ENCODE peak calls at places on chromosomes 13 and 19, in five cellular contexts. N is GM04504, W is NCI-H2171, V is B cell, L is neural crest cell. G is an unnamed sample.

GRCh38 chr19:42497492-42498226 is 30.6 kb downstream of the CEACAM1 start:
- DNase-seq in N (no peak), W (no peak), V (peak), L (no peak), G (peak)

GRCh38 chr19:56942749-56943148 is 102.2 kb upstream of the PEG3 start:
- DNase-seq in N (no peak), W (no peak), V (peak), L (no peak), G (peak)

GRCh38 chr13:107203146-107203847 is 635.4 kb upstream of the ARGLU1 start:
- DNase-seq in N (no peak), W (no peak), V (no peak), L (peak), G (no peak)

GRCh38 chr19:16066611-16067104 is 9.6 kb upstream of the TPM4 start:
- DNase-seq in N (no peak), W (no peak), V (peak), L (no peak), G (no peak)

GRCh38 chr19:14433454-14434156 is 499 bp downstream of the PKN1 start:
- DNase-seq in N (no peak), W (peak), V (peak), L (no peak), G (no peak)

GRCh38 chr13:96772426-96772825 is 221.8 kb downstream of the OXGR1 start:
- DNase-seq in N (no peak), W (no peak), V (no peak), L (no peak), G (no peak)

GRCh38 chr19:10346509-10346908 is 7.1 kb upstream of the ICAM3 start:
- DNase-seq in N (no peak), W (no peak), V (no peak), L (no peak), G (no peak)

GRCh38 chr19:50380767-50381166 is 3.4 kb upstream of the POLD1 start:
- DNase-seq in N (no peak), W (no peak), V (no peak), L (no peak), G (no peak)

GRCh38 chr13:111115841-111116500 is 861 bp downstream of the ARHGEF7 start:
- DNase-seq in N (peak), W (no peak), V (peak), L (peak), G (no peak)

GRCh38 chr13:48962281-48962680 is 13.4 kb upstream of the FNDC3A start:
- DNase-seq in N (no peak), W (no peak), V (no peak), L (no peak), G (no peak)

GRCh38 chr13:31469377-31469776 is 269.6 kb downstream of the B3GLCT start:
- DNase-seq in N (no peak), W (no peak), V (no peak), L (no peak), G (no peak)

GRCh38 chr19:4494691-4495064 is 22.6 kb downstream of the HDGFL2 start:
- DNase-seq in N (no peak), W (no peak), V (no peak), L (no peak), G (no peak)

GRCh38 chr13:33927315-33927714 is 109.4 kb downstream of the RFC3 start:
- DNase-seq in N (peak), W (no peak), V (no peak), L (no peak), G (no peak)

GRCh38 chr13:98537740-98538139 is 39.2 kb downstream of the STK24 start:
- DNase-seq in N (no peak), W (no peak), V (no peak), L (no peak), G (no peak)

GRCh38 chr19:1400281-1401137 is 833 bp downstream of the GAMT start:
- DNase-seq in N (no peak), W (peak), V (peak), L (no peak), G (no peak)

GRCh38 chr13:74774252-74774651 is 640.0 kb upstream of the KLF12 start:
- DNase-seq in N (no peak), W (no peak), V (no peak), L (no peak), G (no peak)

GRCh38 chr13:90416519-90416918 is 931.0 kb upstream of the MIR17HG start:
- DNase-seq in N (peak), W (no peak), V (no peak), L (no peak), G (no peak)

GRCh38 chr19:40596608-40597328 is 4.4 kb upstream of the LTBP4 start:
- DNase-seq in N (no peak), W (no peak), V (no peak), L (peak), G (no peak)

GRCh38 chr19:38952395-38953165 is 21.8 kb downstream of the MRPS12 start:
- DNase-seq in N (no peak), W (peak), V (no peak), L (peak), G (no peak)

GRCh38 chr19:13817018-13817614 is 21.9 kb downstream of the ZSWIM4 start:
- DNase-seq in N (no peak), W (no peak), V (peak), L (no peak), G (no peak)

GRCh38 chr19:49807174-49807830 is 5.8 kb downstream of the FUZ start:
- DNase-seq in N (no peak), W (no peak), V (peak), L (no peak), G (no peak)

GRCh38 chr13:92994056-92994455 is 232.6 kb upstream of the GPC6 start:
- DNase-seq in N (no peak), W (no peak), V (no peak), L (no peak), G (no peak)

GRCh38 chr19:989381-990081 is 5.4 kb downstream of the WDR18 start:
- DNase-seq in N (no peak), W (no peak), V (no peak), L (no peak), G (no peak)

GRCh38 chr13:64164435-64164834 is 2748.8 kb upstream of the PCDH20 start:
- DNase-seq in N (no peak), W (no peak), V (no peak), L (no peak), G (no peak)

GRCh38 chr19:37082307-37082706 is 4.1 kb downstream of the ZNF420 start:
- DNase-seq in N (no peak), W (no peak), V (no peak), L (no peak), G (no peak)

GRCh38 chr13:97659602-97660001 is 225.6 kb downstream of the RAP2A start:
- DNase-seq in N (no peak), W (no peak), V (no peak), L (no peak), G (no peak)

GRCh38 chr13:111505175-111505777 is 184.8 kb downstream of the TEX29 start:
- DNase-seq in N (no peak), W (no peak), V (no peak), L (peak), G (no peak)

GRCh38 chr13:30711375-30711774 is 24.0 kb upstream of the ALOX5AP start:
- DNase-seq in N (no peak), W (no peak), V (no peak), L (no peak), G (no peak)

GRCh38 chr13:47117268-47117667 is 220.4 kb upstream of the HTR2A start:
- DNase-seq in N (peak), W (no peak), V (no peak), L (no peak), G (no peak)

GRCh38 chr19:9891609-9892373 is 44.5 kb downstream of the OLFM2 start:
- DNase-seq in N (no peak), W (no peak), V (no peak), L (no peak), G (no peak)

G was measured in progenitor cell of endocrine pancreas.